ENCODE peak calls at places on chromosome 14, in four cellular contexts. J, U, W and H are unnamed samples.

GRCh38 chr14:90381011-90381790 is 15.6 kb upstream of the CALM1 start:
- DNase-seq in J (no peak), U (no peak), W (no peak), H (no peak)

GRCh38 chr14:88952901-88953300 is 128.4 kb downstream of the TTC8 start:
- DNase-seq in J (no peak), U (no peak), W (no peak), H (no peak)

GRCh38 chr14:92914087-92914656 is 8.8 kb upstream of the CHGA start:
- DNase-seq in J (no peak), U (peak; percentile 72), W (peak; percentile 29), H (peak; percentile 64)

GRCh38 chr14:38442208-38442607 is 186.3 kb upstream of the CLEC14A start:
- DNase-seq in J (no peak), U (no peak), W (no peak), H (no peak)

GRCh38 chr14:74048291-74048690 is 29.1 kb downstream of the BBOF1 start:
- DNase-seq in J (no peak), U (no peak), W (peak; percentile 38), H (no peak)

GRCh38 chr14:94921870-94922585 is 152.1 kb upstream of the GSC start:
- DNase-seq in J (no peak), U (no peak), W (no peak), H (no peak)

GRCh38 chr14:44412858-44413569 is 94.1 kb downstream of the FSCB start:
- DNase-seq in J (no peak), U (no peak), W (no peak), H (no peak)

GRCh38 chr14:104494483-104494882 is 85.1 kb upstream of the C14orf180 start:
- DNase-seq in J (no peak), U (no peak), W (no peak), H (peak; percentile 33)

GRCh38 chr14:54712371-54712998 is 145.6 kb downstream of the SAMD4A start:
- DNase-seq in J (peak; percentile 20), U (no peak), W (no peak), H (no peak)